ENCODE peak calls at places on chromosomes 4 and X, in seven cellular contexts. Y is GM23248; S is stimulated activated CD4-positive, alpha-beta T cell treated with anti-CD3 and anti-CD28 coated beads, Interleukin-2, amount 100 ng/mL, for 24 hours; J is activated CD4-positive, alpha-beta T cell treated with anti-CD3 and anti-CD28 coated beads, Interleukin-2, amount 10 ng/mL, durations not matched to agents 7 days and 5 days; D is kidney tubule cell; W is KBM-7; C is NCI-H1092. K is an unnamed sample.

GRCh38 chr4:54384563-54384962 is 155.5 kb downstream of the PDGFRA start:
- DNase-seq in Y (peak), D (peak), J (no peak), S (peak), W (peak), C (peak), K (peak)

GRCh38 chr4:98659106-98659592 is 738 bp upstream of the TSPAN5 start:
- DNase-seq in S (no peak), D (peak), J (no peak), C (no peak), Y (peak), W (no peak), K (peak)

GRCh38 chr4:78923459-78924312 is 15.6 kb downstream of the PAQR3 start:
- DNase-seq in C (no peak), S (no peak), D (peak), W (no peak), Y (no peak), J (no peak), K (no peak)

GRCh38 chrX:154918060-154918483 is 31.9 kb downstream of the F8A1 start:
- DNase-seq in S (peak), J (peak), W (peak), D (peak), Y (peak), C (peak), K (peak)

GRCh38 chr4:105992641-105993305 is 97.5 kb downstream of the NPNT start:
- DNase-seq in Y (peak), C (no peak), D (peak), S (no peak), W (no peak), J (no peak), K (peak)

GRCh38 chr4:101393256-101393655 is 45.9 kb upstream of the PPP3CA start:
- DNase-seq in W (no peak), J (no peak), C (no peak), Y (peak), D (peak), S (no peak), K (peak)

GRCh38 chr4:3442959-3443749 is 1.4 kb downstream of the HGFAC start:
- DNase-seq in W (peak), S (peak), Y (peak), C (peak), D (peak), J (peak), K (peak)

GRCh38 chr4:1172971-1173757 is 781 bp upstream of the SPON2 start:
- DNase-seq in C (no peak), W (no peak), Y (peak), J (no peak), D (peak), S (no peak), K (no peak)

GRCh38 chr4:124079174-124079780 is 633.3 kb downstream of the ANKRD50 start:
- DNase-seq in J (no peak), C (no peak), D (peak), Y (peak), S (no peak), W (no peak), K (no peak)

GRCh38 chrX:134006484-134007161 is 21.2 kb upstream of the GPC3 start:
- DNase-seq in S (peak), W (no peak), J (no peak), D (no peak), C (no peak), Y (no peak), K (no peak)

GRCh38 chrX:71923516-71923915 is 12.9 kb downstream of the NHSL2 start:
- DNase-seq in C (no peak), J (no peak), S (no peak), W (no peak), Y (peak), D (peak), K (no peak)

GRCh38 chr4:85842540-85842939 is 367.6 kb downstream of the ARHGAP24 start:
- DNase-seq in C (peak), S (no peak), J (no peak), W (peak), D (peak), Y (peak), K (peak)